ENCODE peak calls at places on chromosomes 12 and 14, in eight cellular contexts. J is NCI-H1417 treated with DMSO at 0.1 percent for 48 hours; U is GM19239; N is NB4; D is endothelial cell; F is activated T-cell treated with anti-CD3 and anti-CD28 coated beads for 24 hours; Q is SW480; Y is activated CD4-positive, CD25-positive, alpha-beta regulatory T cell. O is an unnamed sample.

GRCh38 chr12:52036587-52037171 is 14.6 kb upstream of the NR4A1 start:
- DNase-seq in D (peak; percentile 59), Y (peak; percentile 59), J (peak; percentile 1), Q (peak; percentile 78), U (peak; percentile 74), F (peak; percentile 70), N (peak; percentile 77), O (peak; percentile 84)

GRCh38 chr12:90207799-90208198 is 499.2 kb upstream of the ATP2B1 start:
- DNase-seq in N (no peak), D (no peak), Q (no peak), U (no peak), J (no peak), Y (no peak), F (no peak), O (no peak)

GRCh38 chr12:121538699-121539061 is 42.1 kb downstream of the KDM2B start:
- DNase-seq in D (no peak), Q (peak; percentile 63), N (no peak), Y (no peak), U (no peak), J (no peak), F (no peak), O (peak; percentile 80)

GRCh38 chr14:36105401-36105800 is 71.1 kb downstream of the PTCSC3 start:
- DNase-seq in F (no peak), Q (peak; percentile 5), D (peak; percentile 16), J (no peak), N (peak; percentile 14), Y (no peak), U (no peak), O (peak; percentile 75)

GRCh38 chr14:58829594-58829993 is 191.8 kb downstream of the DACT1 start:
- DNase-seq in J (peak; percentile 38), N (no peak), U (no peak), Y (no peak), D (no peak), Q (peak; percentile 85), F (no peak), O (no peak)

GRCh38 chr14:42469637-42470426 is 863.2 kb downstream of the LRFN5 start:
- DNase-seq in U (no peak), Q (no peak), Y (no peak), D (no peak), N (no peak), J (no peak), F (no peak), O (no peak)

GRCh38 chr14:91317381-91318313 is 73.1 kb upstream of the GPR68 start:
- DNase-seq in Q (no peak), J (no peak), Y (peak; percentile 82), F (peak; percentile 67), U (no peak), N (peak; percentile 93), D (no peak), O (peak; percentile 39)

GRCh38 chr12:65823481-65824313 is 586 bp upstream of the HMGA2 start:
- DNase-seq in F (no peak), N (peak; percentile 74), Q (peak; percentile 64), D (peak; percentile 56), Y (no peak), U (peak; percentile 12), J (no peak), O (peak; percentile 73)

GRCh38 chr14:72824051-72824450 is 69.8 kb downstream of the DPF3 start:
- DNase-seq in D (no peak), U (no peak), N (no peak), Q (no peak), Y (no peak), F (no peak), J (no peak), O (no peak)

GRCh38 chr14:68479247-68479646 is 313.6 kb downstream of the ZFP36L1 start:
- DNase-seq in U (no peak), N (no peak), J (no peak), Q (no peak), Y (no peak), D (no peak), F (no peak), O (no peak)

GRCh38 chr12:3543826-3544225 is 52.8 kb downstream of the PRMT8 start:
- DNase-seq in D (no peak), Y (no peak), F (no peak), N (no peak), Q (no peak), U (no peak), J (no peak), O (no peak)

GRCh38 chr12:50507930-50508329 is 3.1 kb downstream of the DIP2B start:
- DNase-seq in F (no peak), N (no peak), J (no peak), D (no peak), Y (no peak), U (no peak), Q (no peak), O (no peak)

GRCh38 chr14:73460691-73461127 is 2.4 kb upstream of the NUMB start:
- DNase-seq in U (no peak), Q (no peak), Y (no peak), J (no peak), F (no peak), D (no peak), N (no peak), O (no peak)

GRCh38 chr12:41932470-41932991 is 212.1 kb downstream of the GXYLT1 start:
- DNase-seq in N (peak; percentile 94), U (no peak), J (peak; percentile 97), F (no peak), Y (no peak), D (peak; percentile 75), Q (peak; percentile 18), O (peak; percentile 81)

GRCh38 chr12:91877461-91878230 is 268.0 kb downstream of the BTG1 start:
- DNase-seq in Y (no peak), J (no peak), N (no peak), Q (no peak), F (peak; percentile 20), U (no peak), D (no peak), O (no peak)

GRCh38 chr14:57747036-57747435 is 118.9 kb downstream of the SLC35F4 start:
- DNase-seq in J (no peak), F (no peak), N (no peak), Q (no peak), D (no peak), U (no peak), Y (no peak), O (no peak)

GRCh38 chr12:100963381-100963780 is 168.8 kb downstream of the ANO4 start:
- DNase-seq in J (no peak), N (no peak), D (no peak), F (no peak), Y (no peak), U (no peak), Q (no peak), O (no peak)

GRCh38 chr14:34081126-34081575 is 130.3 kb upstream of the EGLN3 start:
- DNase-seq in Q (peak; percentile 65), D (no peak), J (no peak), U (no peak), F (no peak), Y (no peak), N (no peak), O (no peak)

GRCh38 chr14:68368850-68369249 is 424.0 kb downstream of the ZFP36L1 start:
- DNase-seq in Q (no peak), J (no peak), D (no peak), F (no peak), Y (no peak), U (no peak), N (no peak), O (no peak)

GRCh38 chr12:28025821-28026505 is 53.4 kb upstream of the PTHLH start:
- DNase-seq in J (no peak), U (no peak), F (no peak), Q (no peak), Y (no peak), N (no peak), D (no peak), O (no peak)

GRCh38 chr12:6871052-6871957 is 1.8 kb downstream of the SPSB2 start:
- DNase-seq in Q (peak; percentile 73), F (no peak), U (no peak), D (no peak), N (peak; percentile 55), Y (no peak), J (no peak), O (no peak)

GRCh38 chr12:67919406-67919805 is 69.8 kb upstream of the IFNG-AS1 start:
- DNase-seq in U (no peak), Y (no peak), J (no peak), D (no peak), F (no peak), N (no peak), Q (peak; percentile 39), O (no peak)

GRCh38 chr14:97408937-97409860 is 612.0 kb downstream of the VRK1 start:
- DNase-seq in U (no peak), D (no peak), Q (no peak), N (no peak), F (peak; percentile 44), J (no peak), Y (no peak), O (no peak)

GRCh38 chr12:113185180-113186032 is at the start of the genes DDX54 and RITA1:
- DNase-seq in U (peak; percentile 72), F (peak; percentile 75), N (peak; percentile 93), Q (peak; percentile 87), D (peak; percentile 76), J (peak; percentile 27), Y (peak; percentile 76), O (peak; percentile 83)

GRCh38 chr14:105526781-105527380 is 498 bp downstream of the TMEM121 start:
- DNase-seq in F (no peak), J (no peak), N (no peak), D (no peak), Y (no peak), U (no peak), Q (no peak), O (no peak)

GRCh38 chr12:6827982-6828670 is at the start of gene P3H3:
- DNase-seq in Y (no peak), Q (peak; percentile 71), J (no peak), U (no peak), D (peak; percentile 35), N (peak; percentile 34), F (no peak), O (peak; percentile 68)

GRCh38 chr14:21989090-21989489 is 315.5 kb upstream of the OR4E1 start:
- DNase-seq in F (no peak), D (no peak), Y (no peak), J (no peak), Q (no peak), N (no peak), U (no peak), O (no peak)

GRCh38 chr12:105916698-105917059 is 222.1 kb downstream of the NUAK1 start:
- DNase-seq in Q (no peak), Y (no peak), U (no peak), J (no peak), F (no peak), N (no peak), D (no peak), O (no peak)

GRCh38 chr14:59301354-59301753 is 112.9 kb downstream of the DAAM1 start:
- DNase-seq in F (peak; percentile 2), Y (no peak), J (no peak), D (no peak), Q (no peak), N (peak; percentile 60), U (peak; percentile 36), O (no peak)

GRCh38 chr12:14770495-14771313 is 32.6 kb downstream of the WBP11 start:
- DNase-seq in D (peak; percentile 85), Q (peak; percentile 96), U (no peak), J (peak; percentile 89), N (peak; percentile 89), Y (peak; percentile 79), F (peak; percentile 94), O (peak; percentile 68)

GRCh38 chr12:22672951-22673350 is 48.0 kb downstream of the ETNK1 start:
- DNase-seq in J (no peak), U (no peak), F (no peak), Q (no peak), Y (no peak), D (no peak), N (no peak), O (no peak)

GRCh38 chr12:47864646-47865235 is 40.1 kb downstream of the VDR start:
- DNase-seq in D (no peak), U (no peak), N (no peak), Y (no peak), Q (no peak), F (no peak), J (no peak), O (no peak)

GRCh38 chr12:70843363-70843762 is 77.2 kb downstream of the PTPRR start:
- DNase-seq in Y (no peak), D (no peak), J (no peak), U (no peak), Q (no peak), F (no peak), N (no peak), O (no peak)

O was measured in iPS-NIHi11.